ENCODE peak calls at places on chromosomes 16 and 17, in four cellular contexts. A is GM12878, I is K562, Z is HepG2. S is an unnamed sample.

GRCh38 chr17:15264542-15264941 is 584 bp downstream of the PMP22 start:
- DNase-seq in A (no peak), I (no peak), Z (no peak), S (no peak)

GRCh38 chr16:84041881-84042280 is 714 bp downstream of the SLC38A8 start:
- DNase-seq in A (no peak), I (no peak), Z (no peak), S (no peak)

GRCh38 chr16:90046971-90047713 is 27.9 kb upstream of the DBNDD1 start:
- DNase-seq in A (no peak), I (no peak), Z (peak), S (no peak)

GRCh38 chr17:35117984-35118383 is 1.7 kb downstream of the RAD51D start:
- DNase-seq in A (peak), I (no peak), Z (peak), S (no peak)

GRCh38 chr17:57925361-57925990 is 29.7 kb downstream of the CUEDC1 start:
- DNase-seq in A (no peak), I (no peak), Z (no peak), S (no peak)

GRCh38 chr17:7515912-7516610 is 31.9 kb downstream of the POLR2A start:
- DNase-seq in A (no peak), I (no peak), Z (peak), S (no peak)

GRCh38 chr16:3282103-3282746 is 1.1 kb upstream of the ZNF263 start:
- DNase-seq in A (no peak), I (peak), Z (peak), S (peak)

GRCh38 chr17:70313450-70313849 is 144.1 kb downstream of the KCNJ2 start:
- DNase-seq in A (no peak), I (no peak), Z (no peak), S (no peak)

GRCh38 chr17:66386789-66387351 is 84.5 kb downstream of the PRKCA start:
- DNase-seq in A (no peak), I (no peak), Z (peak), S (no peak)

GRCh38 chr16:50627419-50627818 is 53.7 kb downstream of the SNX20 start:
- DNase-seq in A (no peak), I (no peak), Z (no peak), S (no peak)

GRCh38 chr17:63694229-63694973 is 5.5 kb downstream of the LIMD2 start:
- DNase-seq in A (no peak), I (no peak), Z (no peak), S (no peak)

GRCh38 chr17:13359774-13360173 is 242.0 kb downstream of the HS3ST3A1 start:
- DNase-seq in A (no peak), I (no peak), Z (no peak), S (no peak)

GRCh38 chr16:84117482-84117843 is 721 bp upstream of the MBTPS1 start:
- DNase-seq in A (no peak), I (peak), Z (no peak), S (peak)

GRCh38 chr17:58666858-58667267 is 25.0 kb downstream of the TEX14 start:
- DNase-seq in A (no peak), I (peak), Z (no peak), S (no peak)

GRCh38 chr16:78768723-78769122 is 669.3 kb downstream of the WWOX start:
- DNase-seq in A (no peak), I (no peak), Z (no peak), S (no peak)

GRCh38 chr16:20612551-20613470 is 36.6 kb upstream of the ACSM2B start:
- DNase-seq in A (no peak), I (no peak), Z (no peak), S (no peak)

GRCh38 chr16:26856791-26857190 is 209.9 kb upstream of the C16orf82 start:
- DNase-seq in A (no peak), I (no peak), Z (no peak), S (no peak)

GRCh38 chr17:27792095-27792494 is 8.2 kb downstream of the NOS2 start:
- DNase-seq in A (no peak), I (no peak), Z (no peak), S (no peak)

GRCh38 chr17:46121841-46122485 is 71.3 kb downstream of the KANSL1 start:
- DNase-seq in A (peak), I (no peak), Z (no peak), S (no peak)

GRCh38 chr17:60354223-60354622 is 37.7 kb downstream of the USP32 start:
- DNase-seq in A (no peak), I (no peak), Z (peak), S (no peak)

GRCh38 chr17:59668816-59669215 is 38.4 kb downstream of the PTRH2 start:
- DNase-seq in A (no peak), I (no peak), Z (no peak), S (no peak)

GRCh38 chr17:17500999-17501605 is 4.9 kb upstream of the RASD1 start:
- DNase-seq in A (no peak), I (no peak), Z (no peak), S (no peak)

GRCh38 chr17:61584266-61584665 is 6.8 kb downstream of the NACA2 start:
- DNase-seq in A (no peak), I (no peak), Z (no peak), S (no peak)

GRCh38 chr17:81044764-81045589 is 10.0 kb downstream of the BAIAP2 start:
- DNase-seq in A (no peak), I (no peak), Z (peak), S (no peak)

GRCh38 chr16:14337303-14338191 is 266.4 kb downstream of the MRTFB start:
- DNase-seq in A (no peak), I (no peak), Z (peak), S (no peak)

GRCh38 chr17:37220609-37220953 is 155.2 kb upstream of the C17orf78 start:
- DNase-seq in A (no peak), I (no peak), Z (no peak), S (peak)

GRCh38 chr16:14487579-14487978 is 142.5 kb downstream of the PARN start:
- DNase-seq in A (no peak), I (peak), Z (no peak), S (no peak)

GRCh38 chr16:48076455-48077012 is 79.3 kb downstream of the ABCC12 start:
- DNase-seq in A (no peak), I (no peak), Z (peak), S (no peak)

GRCh38 chr17:38742431-38743308 is 5.5 kb downstream of the PCGF2 start:
- DNase-seq in A (no peak), I (no peak), Z (peak), S (no peak)

GRCh38 chr16:22317625-22318024 is 20.4 kb downstream of the POLR3E start:
- DNase-seq in A (no peak), I (no peak), Z (no peak), S (no peak)

GRCh38 chr16:22318690-22319358 is 21.6 kb downstream of the POLR3E start:
- DNase-seq in A (no peak), I (peak), Z (peak), S (peak)

GRCh38 chr16:22316411-22316811 is 19.2 kb downstream of the POLR3E start:
- DNase-seq in A (no peak), I (no peak), Z (no peak), S (no peak)

GRCh38 chr16:22315979-22316378 is 18.8 kb downstream of the POLR3E start:
- DNase-seq in A (no peak), I (no peak), Z (no peak), S (no peak)

GRCh38 chr16:22317001-22317530 is 19.9 kb downstream of the POLR3E start:
- DNase-seq in A (no peak), I (no peak), Z (no peak), S (no peak)
- TF ChIP-seq SP1 in A (no peak), I (no peak), Z (no peak), S (no peak)

GRCh38 chr16:4309833-4310266 is 6.0 kb upstream of the GLIS2 start:
- DNase-seq in A (no peak), I (no peak), Z (peak), S (peak)
- TF ChIP-seq FOXK2 in A (no peak), I (no peak), Z (no peak), S (no peak)

GRCh38 chr17:50207318-50207717 is 5.9 kb upstream of the COL1A1 start:
- DNase-seq in A (no peak), I (no peak), Z (no peak), S (no peak)
- TF ChIP-seq SP1 in A (no peak), I (no peak), Z (no peak), S (no peak)

DNA sequence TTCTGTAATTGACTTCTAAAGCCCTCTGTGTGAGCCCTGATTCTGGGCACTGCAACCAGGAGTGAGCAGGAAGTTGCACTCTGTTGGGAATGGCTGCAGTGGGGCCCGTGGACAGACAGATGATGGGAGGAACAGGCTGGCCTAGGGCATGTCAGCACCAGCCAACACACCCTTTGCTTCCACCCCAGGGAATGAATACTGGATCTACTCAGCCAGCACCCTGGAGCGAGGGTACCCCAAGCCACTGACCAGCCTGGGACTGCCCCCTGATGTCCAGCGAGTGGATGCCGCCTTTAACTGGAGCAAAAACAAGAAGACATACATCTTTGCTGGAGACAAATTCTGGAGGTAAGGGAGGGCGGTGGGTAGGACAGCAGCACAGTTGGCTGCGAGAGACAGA is 10.8 kb upstream of the LPCAT2 start:
- DNase-seq in A (no peak), I (no peak), Z (no peak), S (peak)
- TF ChIP-seq FOXK2 in A (no peak), I (no peak), Z (no peak), S (no peak)

GRCh38 chr17:40074871-40075215 is 12.1 kb downstream of the THRA start:
- DNase-seq in A (no peak), I (no peak), Z (no peak), S (no peak)

GRCh38 chr17:40071720-40072480 is 9.1 kb downstream of the THRA start:
- DNase-seq in A (no peak), I (no peak), Z (peak), S (no peak)

GRCh38 chr17:40074175-40074512 is 11.4 kb downstream of the THRA start:
- DNase-seq in A (no peak), I (no peak), Z (no peak), S (no peak)

GRCh38 chr17:40072481-40073346 is 9.9 kb downstream of the THRA start:
- DNase-seq in A (no peak), I (peak), Z (peak), S (no peak)

DNA sequence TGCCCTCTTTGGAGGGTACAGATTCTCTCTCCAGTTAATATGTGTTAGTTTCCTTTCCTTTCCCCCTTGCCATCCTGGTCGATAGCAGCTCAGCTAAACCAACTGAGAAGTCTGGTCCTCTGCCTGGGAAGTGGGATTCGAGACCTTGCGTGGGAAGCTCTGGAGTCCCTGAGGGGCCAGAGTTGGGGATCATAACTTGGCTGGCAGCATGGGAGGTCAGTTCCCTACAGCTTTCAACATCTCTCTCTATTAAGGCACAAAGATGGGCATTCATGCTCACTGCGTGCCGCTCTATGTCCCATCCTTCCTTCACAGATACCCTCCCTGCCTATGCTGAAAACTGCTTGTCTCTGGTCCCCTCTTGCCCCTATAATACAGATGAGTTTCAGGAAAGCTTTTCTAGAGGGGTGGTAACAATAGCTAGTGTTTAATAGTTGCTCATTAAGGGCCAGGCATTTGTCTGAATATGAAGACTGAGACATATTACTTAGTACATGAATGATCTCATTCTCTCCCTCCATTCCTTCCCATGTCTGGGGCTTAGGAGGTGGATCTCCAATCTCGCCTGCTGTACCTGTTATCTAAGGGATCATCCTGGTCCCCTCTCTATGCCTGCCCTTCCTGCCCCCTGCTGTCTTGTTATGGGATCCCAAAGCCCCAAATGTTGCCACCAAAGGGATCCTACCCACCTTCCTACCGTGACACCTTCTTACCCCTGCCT is 10.8 kb downstream of the THRA start:
- DNase-seq in A (no peak), I (no peak), Z (no peak), S (no peak)
- TF ChIP-seq SP1 in A (no peak), I (no peak), Z (no peak), S (no peak)

S was measured in HEK293T.